ENCODE peak calls at places on chromosome 4, in seven cellular contexts. M, J, D, G, B, S and I are unnamed samples.

GRCh38 chr4:26083987-26084386 is 170.0 kb downstream of the SMIM20 start:
- DNase-seq in M (peak), J (peak), D (no peak), G (peak), B (peak), S (no peak), I (peak)

GRCh38 chr4:182307746-182308145 is 64.5 kb downstream of the TENM3 start:
- DNase-seq in M (no peak), J (peak), D (peak), G (peak), B (no peak), S (no peak), I (peak)

GRCh38 chr4:163590609-163591264 is 96.2 kb downstream of the TMA16 start:
- DNase-seq in M (no peak), J (no peak), D (no peak), G (peak), B (no peak), S (no peak), I (no peak)

GRCh38 chr4:128823025-128823661 is 13.6 kb downstream of the JADE1 start:
- DNase-seq in M (no peak), J (peak), D (no peak), G (peak), B (no peak), S (no peak), I (peak)

GRCh38 chr4:15654556-15655222 is 468 bp downstream of the FBXL5 start:
- DNase-seq in M (no peak), J (no peak), D (no peak), G (peak), B (peak), S (peak), I (no peak)

GRCh38 chr4:38788327-38788726 is 5.5 kb upstream of the TLR10 start:
- DNase-seq in M (no peak), J (no peak), D (no peak), G (peak), B (no peak), S (no peak), I (no peak)

GRCh38 chr4:42048394-42048793 is 58.1 kb downstream of the SLC30A9 start:
- DNase-seq in M (no peak), J (peak), D (no peak), G (peak), B (no peak), S (no peak), I (peak)

GRCh38 chr4:26084414-26084813 is 170.4 kb downstream of the SMIM20 start:
- DNase-seq in M (no peak), J (no peak), D (no peak), G (no peak), B (no peak), S (no peak), I (no peak)

GRCh38 chr4:189162888-189163287 is 777.8 kb upstream of the FRG1 start:
- DNase-seq in M (no peak), J (no peak), D (no peak), G (no peak), B (no peak), S (no peak), I (no peak)

GRCh38 chr4:47809654-47810203 is 28.1 kb downstream of the CORIN start:
- DNase-seq in M (no peak), J (no peak), D (no peak), G (no peak), B (no peak), S (no peak), I (no peak)

GRCh38 chr4:127249066-127249766 is 383.5 kb upstream of the INTU start:
- DNase-seq in M (no peak), J (no peak), D (no peak), G (peak), B (no peak), S (no peak), I (peak)

GRCh38 chr4:25590171-25590570 is 65.5 kb upstream of the SLC34A2 start:
- DNase-seq in M (no peak), J (no peak), D (no peak), G (peak), B (no peak), S (no peak), I (no peak)

GRCh38 chr4:110003401-110004187 is 90.9 kb downstream of the EGF start:
- DNase-seq in M (no peak), J (no peak), D (no peak), G (no peak), B (no peak), S (no peak), I (no peak)

GRCh38 chr4:109005523-109005922 is 242.7 kb upstream of the ETNPPL start:
- DNase-seq in M (no peak), J (no peak), D (no peak), G (peak), B (no peak), S (no peak), I (no peak)

GRCh38 chr4:61638600-61638999 is 438.5 kb downstream of the ADGRL3 start:
- DNase-seq in M (no peak), J (no peak), D (no peak), G (peak), B (no peak), S (no peak), I (no peak)

GRCh38 chr4:8365951-8366350 is 74.6 kb downstream of the ACOX3 start:
- DNase-seq in M (no peak), J (no peak), D (no peak), G (no peak), B (no peak), S (no peak), I (no peak)

GRCh38 chr4:2697995-2698414 is 58.1 kb downstream of the TNIP2 start:
- DNase-seq in M (no peak), J (no peak), D (no peak), G (no peak), B (no peak), S (no peak), I (no peak)

GRCh38 chr4:81471361-81472248 is at the start of gene RASGEF1B:
- DNase-seq in M (peak), J (no peak), D (peak), G (peak), B (peak), S (peak), I (no peak)

GRCh38 chr4:23033796-23034195 is 341.1 kb downstream of the GBA3 start:
- DNase-seq in M (no peak), J (no peak), D (no peak), G (peak), B (no peak), S (no peak), I (no peak)

GRCh38 chr4:156763511-156763910 is 208.1 kb downstream of the PDGFC start:
- DNase-seq in M (no peak), J (no peak), D (no peak), G (peak), B (no peak), S (no peak), I (no peak)

GRCh38 chr4:75525108-75525507 is 10.8 kb downstream of the THAP6 start:
- DNase-seq in M (no peak), J (no peak), D (no peak), G (no peak), B (no peak), S (no peak), I (no peak)

GRCh38 chr4:18390655-18391369 is 369.3 kb upstream of the LCORL start:
- DNase-seq in M (no peak), J (no peak), D (no peak), G (peak), B (no peak), S (no peak), I (no peak)

GRCh38 chr4:164012396-164013027 is 518.0 kb downstream of the TMA16 start:
- DNase-seq in M (peak), J (no peak), D (no peak), G (peak), B (no peak), S (peak), I (no peak)

GRCh38 chr4:86307432-86307831 is 52.4 kb downstream of the MAPK10 start:
- DNase-seq in M (no peak), J (no peak), D (no peak), G (peak), B (no peak), S (no peak), I (no peak)

GRCh38 chr4:7397206-7398103 is 37.3 kb downstream of the PSAPL1 start:
- DNase-seq in M (no peak), J (no peak), D (no peak), G (peak), B (no peak), S (no peak), I (no peak)

GRCh38 chr4:106366026-106366425 is 2.6 kb downstream of the GIMD1 start:
- DNase-seq in M (no peak), J (no peak), D (no peak), G (peak), B (no peak), S (no peak), I (no peak)

GRCh38 chr4:25702848-25703247 is 47.2 kb downstream of the SLC34A2 start:
- DNase-seq in M (no peak), J (peak), D (no peak), G (peak), B (no peak), S (no peak), I (peak)

GRCh38 chr4:99134586-99134985 is 9.5 kb downstream of the ADH4 start:
- DNase-seq in M (no peak), J (no peak), D (no peak), G (peak), B (no peak), S (no peak), I (no peak)

GRCh38 chr4:154044118-154044517 is 255.2 kb upstream of the SFRP2 start:
- DNase-seq in M (no peak), J (no peak), D (no peak), G (no peak), B (no peak), S (no peak), I (no peak)

GRCh38 chr4:61210186-61210939 is 10.2 kb downstream of the ADGRL3 start:
- DNase-seq in M (no peak), J (no peak), D (no peak), G (no peak), B (no peak), S (peak), I (no peak)

GRCh38 chr4:138182838-138183426 is 59.2 kb downstream of the SLC7A11 start:
- DNase-seq in M (peak), J (peak), D (no peak), G (peak), B (no peak), S (peak), I (peak)

GRCh38 chr4:61437923-61438322 is 237.8 kb downstream of the ADGRL3 start:
- DNase-seq in M (no peak), J (no peak), D (no peak), G (no peak), B (no peak), S (no peak), I (no peak)

GRCh38 chr4:54063737-54064316 is 578 bp downstream of the CHIC2 start:
- DNase-seq in M (peak), J (no peak), D (no peak), G (peak), B (peak), S (peak), I (no peak)

GRCh38 chr4:40227284-40227683 is 30.5 kb downstream of the RHOH start:
- DNase-seq in M (peak), J (no peak), D (no peak), G (no peak), B (no peak), S (no peak), I (no peak)

GRCh38 chr4:10343656-10344055 is 113.6 kb downstream of the ZNF518B start:
- DNase-seq in M (no peak), J (no peak), D (no peak), G (no peak), B (no peak), S (no peak), I (no peak)

GRCh38 chr4:23855912-23856605 is 33.8 kb downstream of the PPARGC1A start:
- DNase-seq in M (no peak), J (no peak), D (no peak), G (peak), B (no peak), S (no peak), I (no peak)

GRCh38 chr4:154927126-154927525 is 146.1 kb downstream of the RBM46 start:
- DNase-seq in M (no peak), J (no peak), D (no peak), G (no peak), B (no peak), S (no peak), I (no peak)

GRCh38 chr4:123399638-123400358 is 3.2 kb downstream of the SPRY1 start:
- DNase-seq in M (peak), J (no peak), D (no peak), G (peak), B (no peak), S (peak), I (no peak)

GRCh38 chr4:7248857-7249256 is 56.5 kb downstream of the SORCS2 start:
- DNase-seq in M (no peak), J (no peak), D (no peak), G (no peak), B (no peak), S (no peak), I (no peak)

GRCh38 chr4:998096-998691 is 5.0 kb upstream of the SLC26A1 start:
- DNase-seq in M (no peak), J (no peak), D (no peak), G (no peak), B (no peak), S (no peak), I (no peak)

GRCh38 chr4:995311-996026 is 2.3 kb upstream of the SLC26A1 start:
- DNase-seq in M (no peak), J (no peak), D (no peak), G (no peak), B (no peak), S (no peak), I (no peak)

GRCh38 chr4:996994-997374 is 3.8 kb upstream of the SLC26A1 start:
- DNase-seq in M (no peak), J (no peak), D (no peak), G (no peak), B (no peak), S (no peak), I (no peak)

GRCh38 chr4:997375-998071 is 4.3 kb upstream of the SLC26A1 start:
- DNase-seq in M (no peak), J (no peak), D (no peak), G (no peak), B (no peak), S (peak), I (no peak)

DNA sequence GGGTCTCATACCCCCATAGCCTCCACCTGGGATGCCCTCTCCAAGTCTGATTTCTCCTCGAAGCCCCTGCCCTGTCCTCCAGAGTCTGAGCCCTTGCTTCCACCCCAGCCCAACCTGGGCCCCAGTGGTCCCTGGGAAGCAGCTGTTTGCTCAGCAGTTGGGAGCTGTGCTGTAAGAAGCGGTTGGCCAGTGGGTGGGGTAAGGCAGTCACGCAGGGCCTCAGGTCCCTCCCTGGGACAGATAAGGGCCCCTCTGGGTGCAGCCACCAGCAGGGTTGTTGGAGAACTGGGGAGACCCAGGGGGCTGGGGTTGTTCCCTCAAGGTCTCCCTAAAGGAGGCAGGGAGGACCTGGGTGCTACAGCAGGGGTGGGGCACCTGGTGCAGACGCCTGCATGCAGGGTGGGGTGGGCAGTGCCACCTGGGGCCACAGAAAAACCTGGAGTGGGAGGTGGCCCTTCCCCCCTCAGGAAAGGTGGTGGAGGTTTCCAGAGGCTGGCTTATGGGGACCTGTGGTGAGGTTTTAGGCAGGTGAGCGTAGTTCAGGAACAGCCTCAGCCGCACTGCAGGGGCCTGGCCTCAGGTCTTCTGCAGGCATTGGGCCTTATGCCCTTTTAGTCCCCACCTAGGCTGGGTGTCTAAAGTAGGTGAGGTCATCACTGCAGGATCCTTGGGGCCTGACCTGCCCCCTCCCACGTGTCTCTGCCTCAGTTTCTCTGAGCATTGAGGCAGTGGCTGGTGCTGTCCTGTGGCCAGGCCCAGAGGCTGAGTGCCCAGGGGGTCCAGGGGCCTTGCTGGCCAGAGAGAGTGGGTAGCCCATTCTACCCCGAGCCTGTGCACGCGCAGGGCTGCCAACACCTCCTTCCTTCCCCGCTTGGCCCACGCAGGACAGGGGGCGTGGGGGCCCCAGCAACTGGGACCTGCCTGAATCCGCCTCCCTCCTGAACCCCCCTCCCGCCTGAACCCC is 3.1 kb upstream of the SLC26A1 start:
- DNase-seq in M (no peak), J (no peak), D (no peak), G (no peak), B (no peak), S (no peak), I (no peak)
- H3K4me3 ChIP-seq in M (no peak), J (no peak), D (no peak), G (no peak), B (no peak), S (no peak), I (no peak)

GRCh38 chr4:1285790-1286553 is 3.7 kb upstream of the MAEA start:
- DNase-seq in M (peak), J (no peak), D (no peak), G (no peak), B (no peak), S (peak), I (no peak)

GRCh38 chr4:1289232-1290164 is at the start of gene MAEA:
- DNase-seq in M (peak), J (peak), D (peak), G (peak), B (peak), S (peak), I (peak)

GRCh38 chr4:1288786-1289185 is 905 bp upstream of the MAEA start:
- DNase-seq in M (no peak), J (no peak), D (no peak), G (no peak), B (no peak), S (no peak), I (no peak)

GRCh38 chr4:1283711-1284110 is 6.0 kb upstream of the MAEA start:
- DNase-seq in M (no peak), J (no peak), D (no peak), G (no peak), B (no peak), S (no peak), I (no peak)

DNA sequence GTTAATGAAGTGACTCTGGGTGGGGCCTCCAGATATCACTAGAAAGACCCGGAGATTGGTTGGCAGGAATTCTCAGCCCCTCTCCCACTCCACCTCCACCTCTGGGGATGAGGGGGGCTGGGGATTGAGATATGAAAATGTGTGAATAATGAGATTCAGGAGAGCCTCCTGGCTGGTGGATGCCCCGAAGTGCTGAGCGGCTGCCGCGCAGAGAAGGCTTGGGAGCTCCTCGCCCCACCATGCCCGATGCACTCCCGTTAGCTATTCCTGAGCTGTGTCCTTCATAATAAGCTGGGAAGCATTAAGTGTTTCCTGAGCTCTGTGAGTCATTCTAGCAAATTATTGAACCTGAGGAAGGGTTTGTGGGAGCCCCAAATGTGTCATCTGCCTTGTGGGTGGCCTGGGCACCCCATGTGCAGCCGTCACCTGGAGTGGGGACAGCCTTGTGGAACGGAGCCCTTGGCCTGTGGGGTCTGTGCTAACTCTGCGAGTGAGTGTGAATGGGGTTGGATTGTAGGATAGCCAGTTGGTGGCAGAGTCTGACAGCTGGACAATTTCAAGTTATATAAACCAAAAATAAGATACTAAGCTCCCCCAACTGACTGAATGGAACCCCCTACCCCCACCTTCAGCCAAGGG is 4.4 kb upstream of the MAEA start:
- DNase-seq in M (no peak), J (no peak), D (no peak), G (no peak), B (no peak), S (no peak), I (no peak)
- TF ChIP-seq CTCF in M (no peak), J (no peak), D (no peak), G (no peak), B (no peak), S (no peak), I (no peak)

DNA sequence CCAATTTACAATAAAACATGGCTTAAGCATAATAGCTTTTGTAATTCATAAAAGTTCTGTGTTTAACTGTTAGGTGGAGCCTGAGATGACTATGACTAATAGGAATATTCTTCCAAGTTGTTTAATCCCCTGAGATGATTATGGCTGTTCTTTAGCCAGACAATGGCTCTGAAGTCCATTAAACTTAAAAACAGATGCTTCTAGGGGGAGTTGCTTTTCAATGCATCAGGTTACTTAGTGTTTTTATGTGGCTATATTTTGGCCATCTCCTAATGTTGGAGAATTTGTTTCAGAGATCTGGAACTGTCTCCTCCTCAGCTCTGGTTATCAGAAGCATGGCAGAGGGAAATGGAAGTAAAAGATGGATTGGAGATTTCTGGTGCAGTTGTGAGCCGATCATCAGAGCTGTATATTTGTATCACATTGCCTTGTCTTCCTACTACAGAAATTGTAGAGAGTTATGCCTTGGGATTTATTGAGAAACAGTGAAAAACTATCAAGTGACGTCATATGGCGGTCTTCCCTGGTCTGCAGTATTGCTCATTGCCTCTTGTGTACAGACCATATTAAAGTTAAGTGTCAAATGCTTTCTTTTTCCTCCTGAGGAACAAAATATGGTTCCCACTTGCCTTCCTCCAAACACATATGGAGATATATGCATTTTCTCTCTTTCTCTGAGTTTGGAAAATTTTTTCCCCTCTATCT is 29.7 kb downstream of the SGMS2 start:
- DNase-seq in M (no peak), J (no peak), D (no peak), G (peak), B (peak), S (no peak), I (peak)
- H3K4me3 ChIP-seq in M (no peak), J (no peak), D (no peak), G (no peak), B (no peak), S (no peak), I (peak)

DNA sequence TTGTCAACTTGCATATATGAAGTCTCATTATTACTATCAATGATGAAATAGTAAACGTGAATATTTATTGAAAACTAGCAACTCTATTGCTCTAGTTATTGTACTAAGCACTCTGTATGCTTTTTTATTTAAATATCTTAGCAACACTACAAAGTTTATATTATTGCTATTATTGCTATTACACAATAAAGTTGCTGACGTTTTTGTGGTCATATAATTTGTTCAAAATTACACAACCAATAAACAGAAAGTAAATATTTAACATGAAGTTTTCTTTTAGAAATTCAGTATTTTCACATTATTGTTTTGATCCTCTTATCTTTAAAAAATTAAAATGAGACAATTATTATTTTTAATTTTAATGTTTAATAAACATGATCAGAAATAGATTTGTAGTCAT is 1521.1 kb upstream of the PCDH7 start:
- DNase-seq in M (no peak), J (no peak), D (no peak), G (no peak), B (no peak), S (no peak), I (no peak)
- TF ChIP-seq CTCF in M (no peak), J (no peak), D (no peak), G (no peak), B (no peak), S (no peak), I (no peak)